ENCODE peak calls at places on chromosomes 3 and 15, in seven cellular contexts. R is heart right ventricle, I is AG09309, T is choroid plexus epithelial cell, L is neural progenitor cell, Y is tibial artery, K is fibroblast of mammary gland. E is an unnamed sample.

GRCh38 chr3:58434990-58435389 is 1.4 kb upstream of the PDHB start:
- DNase-seq in R (no peak), Y (no peak), L (peak), I (peak), K (peak), T (peak), E (peak)

GRCh38 chr15:74387141-74387541 is 19.7 kb upstream of the CYP11A1 start:
- DNase-seq in R (no peak), I (no peak), L (no peak), T (no peak), K (no peak), Y (no peak), E (no peak)

GRCh38 chr3:67094769-67095168 is 96.7 kb downstream of the KBTBD8 start:
- DNase-seq in I (no peak), K (peak), L (no peak), R (no peak), T (peak), Y (no peak), E (peak)

GRCh38 chr15:74870496-74871213 is 2.5 kb downstream of the SCAMP2 start:
- DNase-seq in T (peak), L (no peak), R (no peak), I (no peak), Y (no peak), K (no peak), E (peak)

GRCh38 chr15:66729339-66729951 is 27.4 kb downstream of the SMAD6 start:
- DNase-seq in L (no peak), T (peak), I (no peak), Y (no peak), R (no peak), K (no peak), E (no peak)

GRCh38 chr15:52256930-52257733 is 38.5 kb downstream of the MYO5C start:
- DNase-seq in I (no peak), T (no peak), K (peak), L (peak), Y (no peak), R (no peak), E (peak)

GRCh38 chr3:188280627-188281026 is 126.7 kb downstream of the LPP start:
- DNase-seq in L (no peak), Y (no peak), R (no peak), T (no peak), I (no peak), K (no peak), E (no peak)

GRCh38 chr3:146625117-146625775 is 20.1 kb upstream of the PLSCR5 start:
- DNase-seq in T (peak), K (peak), Y (no peak), L (no peak), I (no peak), R (no peak), E (peak)

GRCh38 chr3:134357914-134358811 is 16.1 kb downstream of the AMOTL2 start:
- DNase-seq in I (peak), L (no peak), K (peak), Y (no peak), T (peak), R (no peak), E (peak)

GRCh38 chr3:195815169-195815771 is 3.5 kb upstream of the MUC4 start:
- DNase-seq in K (no peak), R (no peak), T (peak), I (no peak), Y (no peak), L (peak), E (no peak)

GRCh38 chr3:154886437-154886836 is 193.7 kb upstream of the MME start:
- DNase-seq in I (peak), Y (no peak), L (no peak), R (no peak), K (peak), T (peak), E (peak)

GRCh38 chr15:28117591-28117990 is 18.5 kb upstream of the OCA2 start:
- DNase-seq in Y (no peak), K (no peak), L (no peak), I (no peak), R (no peak), T (no peak), E (no peak)

GRCh38 chr3:162338514-162338913 is 841.9 kb downstream of the OTOL1 start:
- DNase-seq in L (no peak), R (no peak), T (peak), Y (no peak), I (no peak), K (peak), E (peak)

GRCh38 chr15:29615791-29616190 is 206.5 kb downstream of the TJP1 start:
- DNase-seq in K (no peak), I (no peak), R (no peak), L (no peak), T (no peak), Y (no peak), E (no peak)

GRCh38 chr15:29612096-29612495 is 210.2 kb downstream of the TJP1 start:
- DNase-seq in L (peak), Y (no peak), I (peak), K (peak), R (no peak), T (peak), E (peak)

GRCh38 chr15:29616512-29616911 is 205.8 kb downstream of the TJP1 start:
- DNase-seq in T (peak), Y (no peak), I (no peak), L (no peak), K (no peak), R (no peak), E (no peak)

GRCh38 chr15:29612701-29613100 is 209.6 kb downstream of the TJP1 start:
- DNase-seq in Y (no peak), I (no peak), K (no peak), L (no peak), T (peak), R (no peak), E (peak)

DNA sequence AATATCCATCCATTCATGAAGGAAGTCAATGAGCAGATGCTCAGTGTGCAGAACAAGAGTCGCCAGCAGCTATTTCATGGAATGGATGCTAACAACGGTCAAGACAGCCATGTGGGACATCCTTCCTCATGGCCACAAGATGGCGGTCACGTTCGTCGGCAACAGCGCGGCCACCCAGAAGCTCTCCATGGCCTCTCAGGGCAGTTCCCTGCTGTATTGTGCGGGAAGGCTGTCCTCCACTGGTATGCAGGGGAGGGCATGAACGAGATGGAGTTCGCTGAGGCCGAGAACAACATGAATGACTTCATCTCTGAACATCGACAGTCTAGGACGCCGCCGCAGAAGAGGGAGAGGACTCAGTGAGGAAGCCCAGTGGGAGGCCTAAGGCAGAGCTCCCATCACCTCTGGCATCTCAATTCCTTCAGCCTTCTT is 208.3 kb downstream of the TJP1 start:
- DNase-seq in L (peak), R (no peak), Y (no peak), T (peak), K (no peak), I (no peak), E (peak)
- TF ChIP-seq CTCF in L (peak), R (no peak), Y (no peak), T (peak), K (no peak), I (peak), E (peak)

GRCh38 chr3:24545917-24546316 is 51.3 kb upstream of the THRB start:
- DNase-seq in I (peak), R (no peak), Y (peak), L (no peak), K (peak), T (peak), E (no peak)
- H3K4me3 ChIP-seq in I (no peak), R (no peak), Y (no peak), L (no peak), K (no peak), T (no peak), E (no peak)

DNA sequence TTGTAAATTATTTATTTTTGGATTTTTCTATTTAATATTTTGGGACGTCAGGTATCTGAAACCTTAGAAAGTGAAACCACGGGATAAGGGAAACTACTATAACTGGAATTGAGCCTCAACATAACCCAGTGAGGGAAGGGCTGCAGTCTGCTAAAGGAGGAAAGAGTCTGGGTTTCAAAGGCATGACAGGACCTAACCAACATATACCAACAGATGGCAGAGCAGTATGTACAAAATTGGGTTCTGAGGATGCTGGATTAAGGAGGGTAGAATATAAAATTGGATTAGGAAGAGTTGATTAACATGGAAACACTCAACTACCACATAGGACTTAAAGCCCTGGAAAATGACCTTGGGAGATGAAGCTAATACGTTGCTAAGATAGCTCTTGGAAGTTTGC is 603.5 kb downstream of the MECOM start:
- DNase-seq in T (peak), K (no peak), R (no peak), L (no peak), I (no peak), Y (no peak), E (peak)
- TF ChIP-seq CTCF in T (peak), K (peak), R (no peak), L (no peak), I (peak), Y (no peak), E (peak)

GRCh38 chr15:67746022-67746421 is 79.3 kb upstream of the SKOR1 start:
- DNase-seq in T (peak), K (peak), Y (no peak), I (peak), R (no peak), L (no peak), E (peak)

GRCh38 chr15:67746450-67746849 is 78.9 kb upstream of the SKOR1 start:
- DNase-seq in L (no peak), T (no peak), I (no peak), K (no peak), R (no peak), Y (no peak), E (no peak)

GRCh38 chr15:67743558-67743957 is 81.8 kb upstream of the SKOR1 start:
- DNase-seq in T (no peak), K (no peak), Y (no peak), I (no peak), L (no peak), R (no peak), E (no peak)

GRCh38 chr15:67745059-67745993 is 80.0 kb upstream of the SKOR1 start:
- DNase-seq in L (no peak), R (no peak), I (peak), Y (no peak), K (peak), T (peak), E (peak)

GRCh38 chr15:67744331-67745058 is 80.8 kb upstream of the SKOR1 start:
- DNase-seq in T (no peak), I (no peak), Y (no peak), L (no peak), R (no peak), K (no peak), E (no peak)
- H3K4me3 ChIP-seq in T (no peak), I (no peak), Y (no peak), L (no peak), R (no peak), K (no peak), E (no peak)

DNA sequence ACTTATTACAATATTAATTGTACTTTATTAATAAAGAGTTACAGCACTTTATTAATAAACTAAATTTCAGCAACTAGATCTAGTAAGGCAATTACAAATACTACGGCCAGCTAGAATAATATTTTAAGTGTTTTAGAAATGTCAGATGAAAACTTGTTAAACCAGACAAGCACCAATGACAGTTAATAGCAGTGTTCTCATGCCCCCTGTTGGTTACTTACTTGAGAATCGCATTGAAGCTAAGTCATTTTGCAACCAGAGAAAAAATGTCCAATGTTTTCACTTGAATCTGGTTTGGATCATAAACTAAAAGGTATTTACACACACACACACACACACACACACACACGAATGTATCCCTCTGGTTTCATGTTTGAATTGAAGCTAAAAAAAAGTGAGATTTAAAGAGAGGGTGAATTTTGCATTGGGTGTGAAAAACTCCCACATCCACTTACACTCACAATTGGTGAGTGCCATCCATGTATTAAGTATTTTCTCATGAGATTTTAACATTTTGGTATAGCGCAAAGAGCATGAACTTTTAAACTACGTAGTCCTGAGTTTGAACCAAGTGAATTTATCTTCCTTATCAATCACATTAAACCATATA is 347.7 kb downstream of the ZBBX start:
- DNase-seq in I (no peak), K (peak), L (peak), Y (no peak), R (no peak), T (peak), E (peak)
- TF ChIP-seq CTCF in I (peak), K (peak), L (peak), Y (peak), R (peak), T (peak), E (peak)

DNA sequence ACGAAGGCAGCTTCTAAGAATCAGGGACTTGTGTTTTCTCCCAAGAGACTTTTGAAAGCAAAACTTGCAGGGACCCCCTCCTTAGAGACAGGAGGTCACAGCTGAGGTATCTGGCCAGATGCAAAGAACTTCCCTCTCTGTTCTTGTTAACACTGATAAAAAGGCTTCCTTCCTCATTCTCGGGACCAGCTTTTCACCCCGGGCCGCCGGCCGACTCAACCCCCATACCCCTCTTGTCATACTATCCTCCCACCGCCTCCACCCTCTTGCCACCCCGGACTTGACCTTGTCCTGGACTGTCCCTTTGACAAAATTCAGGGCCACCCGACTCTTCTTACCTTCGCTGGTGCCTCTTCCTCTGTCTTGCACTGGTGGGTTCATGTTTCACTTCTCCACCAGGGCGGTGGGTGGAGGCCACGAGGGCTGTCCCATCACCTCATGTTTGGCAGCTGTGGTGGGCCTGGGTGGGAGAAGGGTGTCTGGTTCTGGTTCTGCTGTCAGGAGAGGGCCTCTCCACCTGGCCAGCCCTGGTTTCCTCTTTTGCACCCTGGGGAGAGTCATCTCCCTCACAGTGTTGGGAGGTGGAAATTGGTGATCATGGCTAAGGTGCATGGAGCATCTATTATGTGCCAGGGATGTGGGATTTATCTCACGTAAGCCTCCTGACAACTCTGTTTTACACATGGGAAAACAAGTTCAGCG is 32.5 kb downstream of the BHLHE40 start:
- DNase-seq in R (no peak), T (no peak), Y (no peak), K (no peak), I (no peak), L (no peak), E (no peak)
- H3K4me3 ChIP-seq in R (no peak), T (no peak), Y (no peak), K (no peak), I (no peak), L (no peak), E (no peak)